ENCODE peak calls at places on chromosome 9, in five cellular contexts. A is GM12865, F is Ammon's horn, Y is AG04449, U is kidney glomerular epithelial cell. P is an unnamed sample.

GRCh38 chr9:109248133-109248581 is 72.7 kb downstream of the EPB41L4B start:
- DNase-seq in A (no peak), F (no peak), Y (no peak), U (no peak), P (no peak)

GRCh38 chr9:97389249-97389648 is 22.6 kb upstream of the TDRD7 start:
- DNase-seq in A (no peak), F (no peak), Y (no peak), U (no peak), P (no peak)

GRCh38 chr9:136119259-136120118 is 814 bp upstream of the TMEM250 start:
- DNase-seq in A (peak; percentile 47), F (no peak), Y (no peak), U (no peak), P (no peak)

GRCh38 chr9:98791147-98792095 is 4.9 kb downstream of the ANKS6 start:
- DNase-seq in A (peak; percentile 58), F (peak; percentile 77), Y (peak; percentile 88), U (peak; percentile 90), P (no peak)

GRCh38 chr9:95188459-95188858 is 129.1 kb downstream of the FANCC start:
- DNase-seq in A (no peak), F (no peak), Y (no peak), U (no peak), P (no peak)

GRCh38 chr9:127163409-127163808 is 41.0 kb upstream of the ANGPTL2 start:
- DNase-seq in A (peak; percentile 79), F (no peak), Y (no peak), U (peak; percentile 29), P (peak; percentile 64)

GRCh38 chr9:109100543-109101201 is 19.1 kb downstream of the TMEM245 start:
- DNase-seq in A (no peak), F (no peak), Y (no peak), U (no peak), P (no peak)

GRCh38 chr9:125797857-125798399 is 50.8 kb downstream of the PBX3 start:
- DNase-seq in A (no peak), F (no peak), Y (no peak), U (no peak), P (no peak)

GRCh38 chr9:92393686-92394085 is 10.7 kb downstream of the OGN start:
- DNase-seq in A (no peak), F (no peak), Y (no peak), U (no peak), P (no peak)

GRCh38 chr9:92960561-92961290 is 13.4 kb downstream of the FGD3 start:
- DNase-seq in A (no peak), F (no peak), Y (no peak), U (no peak), P (no peak)

GRCh38 chr9:5879419-5880181 is 11.1 kb upstream of the MLANA start:
- DNase-seq in A (no peak), F (no peak), Y (peak; percentile 40), U (peak; percentile 89), P (no peak)

GRCh38 chr9:114223564-114224246 is 68.4 kb downstream of the COL27A1 start:
- DNase-seq in A (no peak), F (no peak), Y (no peak), U (peak; percentile 24), P (no peak)

GRCh38 chr9:4262735-4263141 is 37.1 kb downstream of the GLIS3 start:
- DNase-seq in A (no peak), F (no peak), Y (peak; percentile 19), U (peak; percentile 94), P (no peak)

GRCh38 chr9:95406114-95406513 is 88.6 kb upstream of the FANCC start:
- DNase-seq in A (no peak), F (no peak), Y (no peak), U (no peak), P (no peak)

GRCh38 chr9:133421615-133422542 is at the start of gene ADAMTS13:
- DNase-seq in A (peak; percentile 86), F (peak; percentile 24), Y (no peak), U (no peak), P (peak; percentile 72)

P was measured in GM12878.